ENCODE peak calls at places on chromosome 20, in ten cellular contexts. Y, E, I, T, Q, W, U, R, A and B are unnamed samples.

GRCh38 chr20:63752411-63753101 is 13.0 kb downstream of the SLC2A4RG start:
- DNase-seq in Q (no peak), R (no peak), Y (no peak), A (no peak), I (no peak), U (no peak), T (no peak), W (no peak), E (no peak), B (no peak)

GRCh38 chr20:40477805-40478204 is 211.2 kb downstream of the MAFB start:
- DNase-seq in T (no peak), U (no peak), I (no peak), W (no peak), A (no peak), E (no peak), Q (no peak), R (no peak), Y (no peak), B (no peak)

GRCh38 chr20:57892471-57892870 is 182.7 kb upstream of the PMEPA1 start:
- DNase-seq in Q (no peak), U (no peak), I (no peak), A (no peak), E (no peak), R (no peak), T (no peak), W (no peak), Y (no peak), B (no peak)

GRCh38 chr20:13333793-13334192 is 112.7 kb downstream of the ISM1 start:
- DNase-seq in W (no peak), Q (peak; percentile 35), T (no peak), Y (no peak), A (no peak), I (no peak), U (no peak), R (no peak), E (no peak), B (no peak)

GRCh38 chr20:41617059-41617921 is 887 bp downstream of the CHD6 start:
- DNase-seq in W (peak; percentile 50), I (peak; percentile 62), U (peak; percentile 54), E (peak; percentile 63), A (no peak), T (peak; percentile 42), Q (peak; percentile 28), R (peak; percentile 47), Y (no peak), B (peak; percentile 39)

GRCh38 chr20:64104667-64105451 is 2.5 kb downstream of the NPBWR2 start:
- DNase-seq in Q (no peak), Y (no peak), I (no peak), U (no peak), R (no peak), A (no peak), E (no peak), W (no peak), T (no peak), B (peak; percentile 9)

GRCh38 chr20:47854687-47855212 is 69.5 kb upstream of the SULF2 start:
- DNase-seq in U (peak; percentile 66), E (peak; percentile 81), Y (peak; percentile 13), W (peak; percentile 38), T (no peak), I (peak; percentile 76), R (peak; percentile 56), A (peak; percentile 58), Q (peak; percentile 65), B (no peak)

GRCh38 chr20:61524956-61525666 is 273.1 kb downstream of the CDH4 start:
- DNase-seq in W (no peak), E (no peak), T (no peak), R (no peak), A (no peak), U (no peak), Y (no peak), I (no peak), Q (no peak), B (no peak)

GRCh38 chr20:17636523-17637412 is 45.3 kb downstream of the RRBP1 start:
- DNase-seq in Q (no peak), I (no peak), U (no peak), A (no peak), R (no peak), W (no peak), Y (no peak), E (no peak), T (no peak), B (no peak)

GRCh38 chr20:49497217-49497560 is 14.7 kb upstream of the KCNB1 start:
- DNase-seq in Y (no peak), U (no peak), I (no peak), A (no peak), Q (no peak), R (no peak), E (no peak), T (no peak), W (no peak), B (no peak)

GRCh38 chr20:47713163-47713562 is 72.1 kb downstream of the SULF2 start:
- DNase-seq in E (no peak), A (no peak), T (no peak), Y (no peak), I (no peak), U (no peak), W (no peak), Q (no peak), R (no peak), B (no peak)

GRCh38 chr20:37901667-37902503 is 1.0 kb upstream of the VSTM2L start:
- DNase-seq in Y (peak; percentile 63), A (peak; percentile 4), I (peak; percentile 85), R (peak; percentile 89), T (no peak), E (peak; percentile 62), Q (peak; percentile 89), U (peak; percentile 39), W (peak; percentile 87), B (no peak)
- TF ChIP-seq CTCF in Y (peak; percentile 78), A (peak; percentile 5), I (no peak), R (peak; percentile 71), T (no peak), E (peak; percentile 46), Q (peak; percentile 62), U (peak; percentile 65), W (peak; percentile 67), B (no peak)

DNA sequence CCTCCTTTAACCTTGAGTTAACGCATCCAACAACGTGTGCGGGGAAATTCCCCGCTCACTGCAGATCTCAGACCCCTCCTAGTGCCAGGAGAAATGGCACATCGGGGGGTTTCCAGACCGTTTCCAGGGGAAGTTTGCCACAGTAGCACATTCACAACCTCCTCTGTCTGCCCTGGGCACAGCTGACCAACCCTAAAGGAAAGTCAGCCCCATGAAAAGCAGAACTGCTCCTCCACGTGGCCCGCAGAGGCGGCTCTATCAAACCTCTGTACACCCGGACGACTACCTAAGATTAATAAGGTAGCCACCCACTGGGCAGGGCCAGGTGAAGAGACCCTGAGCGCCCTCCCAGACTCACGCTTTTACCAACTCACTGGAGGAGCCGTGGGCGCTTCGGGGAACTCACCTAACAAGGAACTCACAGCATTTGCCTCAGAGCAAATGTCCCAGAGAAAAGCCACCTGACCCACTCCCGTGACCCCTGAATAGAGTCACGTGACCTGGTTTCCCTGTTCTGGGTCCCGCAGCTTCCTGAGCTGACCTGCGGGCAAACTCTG is 93.1 kb downstream of the PRND start:
- DNase-seq in Y (no peak), R (peak; percentile 70), U (peak; percentile 87), E (no peak), I (no peak), W (no peak), T (peak; percentile 29), A (no peak), Q (no peak), B (no peak)
- TF ChIP-seq CTCF in Y (no peak), R (no peak), U (no peak), E (no peak), I (no peak), W (no peak), T (peak; percentile 24), A (no peak), Q (no peak), B (no peak)

DNA sequence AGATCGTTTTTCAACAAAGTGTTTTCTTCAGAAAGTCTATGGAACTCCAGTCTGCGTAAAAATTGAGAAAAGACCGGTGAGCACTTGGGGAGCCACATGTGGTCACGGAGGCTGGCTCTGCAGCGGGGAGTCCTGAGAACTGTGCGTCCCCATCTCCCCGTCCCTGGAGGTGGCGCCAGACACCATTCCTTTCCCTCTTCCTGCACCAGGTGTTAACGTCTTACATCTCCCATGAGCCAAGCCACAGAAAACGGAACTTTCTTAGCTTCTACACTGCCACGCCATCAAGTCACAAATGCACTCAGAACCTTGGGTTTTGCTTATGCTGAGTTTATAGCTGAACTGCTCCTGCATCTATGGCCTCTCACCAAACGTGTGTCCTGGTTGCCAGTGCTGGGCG is 62.6 kb downstream of the GINS1 start:
- DNase-seq in Q (peak; percentile 60), R (peak; percentile 76), Y (peak; percentile 8), A (peak; percentile 8), I (peak; percentile 50), T (peak; percentile 9), E (no peak), U (peak; percentile 42), W (peak; percentile 33), B (no peak)
- TF ChIP-seq CTCF in Q (peak; percentile 45), R (peak; percentile 65), Y (no peak), A (peak; percentile 38), I (peak; percentile 61), T (peak; percentile 25), E (no peak), U (peak; percentile 74), W (peak; percentile 45), B (no peak)

GRCh38 chr20:44054118-44054517 is 132.9 kb downstream of the JPH2 start:
- DNase-seq in W (no peak), Q (no peak), A (no peak), U (no peak), T (no peak), I (no peak), Y (no peak), R (no peak), E (no peak), B (no peak)

GRCh38 chr20:44057698-44058675 is 129.0 kb downstream of the JPH2 start:
- DNase-seq in T (no peak), W (peak; percentile 33), Y (no peak), U (no peak), R (no peak), E (no peak), Q (no peak), A (no peak), I (no peak), B (no peak)

GRCh38 chr20:44053046-44053445 is 133.9 kb downstream of the JPH2 start:
- DNase-seq in T (no peak), Y (no peak), U (no peak), Q (no peak), R (no peak), W (no peak), E (no peak), I (no peak), A (no peak), B (no peak)

GRCh38 chr20:44054849-44055248 is 132.1 kb downstream of the JPH2 start:
- DNase-seq in Q (no peak), I (no peak), A (no peak), W (no peak), R (no peak), Y (no peak), E (no peak), U (no peak), T (no peak), B (no peak)

DNA sequence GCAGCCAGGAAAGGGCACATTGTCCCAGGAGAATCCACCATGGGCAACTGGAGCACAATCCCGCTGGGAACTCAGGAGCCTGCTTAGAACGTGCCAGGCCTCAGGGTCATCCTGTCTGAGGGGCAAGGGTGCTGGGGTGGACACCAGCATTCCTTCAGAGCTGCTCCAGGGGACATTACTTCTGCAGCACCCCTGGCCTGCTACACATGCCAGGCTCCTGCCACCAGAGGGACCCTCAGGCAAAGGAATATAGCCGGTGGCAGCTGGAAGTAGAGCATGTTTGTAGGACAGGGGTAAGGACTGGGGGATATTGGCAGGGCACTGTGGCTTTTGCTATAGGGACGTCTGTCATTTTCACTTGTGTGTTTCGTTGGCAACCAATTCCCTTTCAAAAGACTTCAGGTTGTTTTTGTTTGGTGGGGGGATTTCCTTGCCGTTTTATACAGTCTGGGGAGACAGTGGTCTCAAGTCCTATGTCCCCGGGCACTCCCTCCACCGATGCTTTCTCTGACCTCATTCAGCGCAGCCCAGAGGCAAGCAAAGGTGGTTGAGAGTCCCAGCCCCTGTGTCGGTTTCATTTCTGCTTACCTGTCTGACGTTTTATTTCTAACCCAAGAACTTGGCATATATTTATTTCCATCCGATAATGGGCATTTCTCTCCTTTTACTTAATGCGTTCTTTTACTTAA is 130.8 kb downstream of the JPH2 start:
- DNase-seq in R (no peak), Q (peak; percentile 36), I (peak; percentile 41), U (no peak), T (peak; percentile 62), Y (no peak), E (peak; percentile 75), A (no peak), W (peak; percentile 25), B (peak; percentile 19)
- TF ChIP-seq CTCF in R (peak; percentile 20), Q (peak; percentile 33), I (peak; percentile 28), U (peak; percentile 40), T (peak; percentile 71), Y (peak; percentile 20), E (peak; percentile 83), A (peak; percentile 39), W (peak; percentile 42), B (peak; percentile 19)